ENCODE peak calls at places on chromosomes 6 and 20, in eight cellular contexts. Y is ovary; S is naive thymus-derived CD4-positive, alpha-beta T cell; N is GM06990; I is AG09309; D is iPS DF 6.9; X is lung; J is A549. H is an unnamed sample.

GRCh38 chr6:153301602-153302001 is 170.5 kb upstream of the RGS17 start:
- DNase-seq in Y (no peak), S (no peak), N (peak; percentile 9), I (no peak), D (no peak), X (no peak), J (no peak), H (no peak)

GRCh38 chr6:33813246-33813904 is 9.6 kb upstream of the MLN start:
- DNase-seq in Y (no peak), S (no peak), N (no peak), I (no peak), D (no peak), X (no peak), J (no peak), H (no peak)

GRCh38 chr20:38692436-38693411 is 31.6 kb upstream of the SLC32A1 start:
- DNase-seq in Y (peak; percentile 35), S (peak; percentile 33), N (no peak), I (no peak), D (peak; percentile 84), X (no peak), J (no peak), H (no peak)

GRCh38 chr6:139925894-139926641 is 551.6 kb upstream of the CITED2 start:
- DNase-seq in Y (no peak), S (no peak), N (no peak), I (peak; percentile 34), D (no peak), X (no peak), J (no peak), H (peak; percentile 20)

GRCh38 chr20:11467436-11467835 is 450.3 kb upstream of the BTBD3 start:
- DNase-seq in Y (no peak), S (no peak), N (no peak), I (no peak), D (no peak), X (no peak), J (no peak), H (no peak)

GRCh38 chr20:10536531-10536930 is 101.4 kb downstream of the SLX4IP start:
- DNase-seq in Y (no peak), S (no peak), N (no peak), I (no peak), D (no peak), X (peak; percentile 40), J (no peak), H (no peak)

GRCh38 chr6:37535701-37536461 is 36.2 kb upstream of the CCDC167 start:
- DNase-seq in Y (no peak), S (peak; percentile 36), N (peak; percentile 75), I (no peak), D (no peak), X (no peak), J (no peak), H (no peak)

GRCh38 chr6:17484201-17484606 is 90.8 kb downstream of the CAP2 start:
- DNase-seq in Y (no peak), S (no peak), N (no peak), I (no peak), D (no peak), X (no peak), J (no peak), H (no peak)

GRCh38 chr6:1965596-1966224 is 279.7 kb downstream of the GMDS start:
- DNase-seq in Y (no peak), S (no peak), N (no peak), I (no peak), D (no peak), X (no peak), J (no peak), H (no peak)

GRCh38 chr6:33688006-33688405 is 23.5 kb downstream of the UQCC2 start:
- DNase-seq in Y (no peak), S (no peak), N (no peak), I (no peak), D (no peak), X (no peak), J (no peak), H (peak; percentile 16)

GRCh38 chr6:100657678-100658330 is 193.1 kb upstream of the SIM1 start:
- DNase-seq in Y (no peak), S (no peak), N (peak; percentile 7), I (no peak), D (no peak), X (no peak), J (no peak), H (no peak)

GRCh38 chr20:39961667-39962066 is 727.4 kb downstream of the MAFB start:
- DNase-seq in Y (no peak), S (no peak), N (no peak), I (no peak), D (no peak), X (no peak), J (no peak), H (no peak)

GRCh38 chr6:68951350-68951749 is 316.3 kb downstream of the ADGRB3 start:
- DNase-seq in Y (no peak), S (no peak), N (no peak), I (no peak), D (no peak), X (no peak), J (no peak), H (no peak)

GRCh38 chr6:5518936-5519491 is 257.7 kb downstream of the FARS2 start:
- DNase-seq in Y (no peak), S (no peak), N (no peak), I (no peak), D (no peak), X (no peak), J (no peak), H (no peak)

GRCh38 chr20:328596-329324 is 3.4 kb downstream of the SOX12 start:
- DNase-seq in Y (no peak), S (no peak), N (no peak), I (no peak), D (no peak), X (no peak), J (no peak), H (no peak)

GRCh38 chr6:3227363-3228045 is at the start of gene TUBB2B:
- DNase-seq in Y (peak; percentile 33), S (no peak), N (peak; percentile 87), I (no peak), D (no peak), X (no peak), J (no peak), H (peak; percentile 43)

GRCh38 chr20:51153867-51154707 is 131.2 kb upstream of the KCNG1 start:
- DNase-seq in Y (no peak), S (no peak), N (no peak), I (no peak), D (no peak), X (no peak), J (no peak), H (no peak)

GRCh38 chr6:89242574-89243330 is 25.6 kb upstream of the GABRR1 start:
- DNase-seq in Y (no peak), S (peak; percentile 35), N (no peak), I (no peak), D (peak; percentile 11), X (no peak), J (peak; percentile 25), H (no peak)

GRCh38 chr6:89244237-89244985 is 27.3 kb upstream of the GABRR1 start:
- DNase-seq in Y (no peak), S (no peak), N (no peak), I (no peak), D (no peak), X (no peak), J (no peak), H (no peak)

GRCh38 chr6:89239338-89239737 is 22.2 kb upstream of the GABRR1 start:
- DNase-seq in Y (no peak), S (peak; percentile 27), N (no peak), I (no peak), D (peak; percentile 18), X (no peak), J (no peak), H (no peak)

GRCh38 chr6:89243331-89243629 is 26.1 kb upstream of the GABRR1 start:
- DNase-seq in Y (no peak), S (no peak), N (no peak), I (no peak), D (no peak), X (no peak), J (no peak), H (no peak)
- H3K4me3 ChIP-seq in Y (no peak overlapping the region), S (no peak overlapping the region), N (no peak overlapping the region), I (no peak overlapping the region), D (no peak overlapping the region), X (no peak overlapping the region), J (no peak overlapping the region), H (no peak overlapping the region)

DNA sequence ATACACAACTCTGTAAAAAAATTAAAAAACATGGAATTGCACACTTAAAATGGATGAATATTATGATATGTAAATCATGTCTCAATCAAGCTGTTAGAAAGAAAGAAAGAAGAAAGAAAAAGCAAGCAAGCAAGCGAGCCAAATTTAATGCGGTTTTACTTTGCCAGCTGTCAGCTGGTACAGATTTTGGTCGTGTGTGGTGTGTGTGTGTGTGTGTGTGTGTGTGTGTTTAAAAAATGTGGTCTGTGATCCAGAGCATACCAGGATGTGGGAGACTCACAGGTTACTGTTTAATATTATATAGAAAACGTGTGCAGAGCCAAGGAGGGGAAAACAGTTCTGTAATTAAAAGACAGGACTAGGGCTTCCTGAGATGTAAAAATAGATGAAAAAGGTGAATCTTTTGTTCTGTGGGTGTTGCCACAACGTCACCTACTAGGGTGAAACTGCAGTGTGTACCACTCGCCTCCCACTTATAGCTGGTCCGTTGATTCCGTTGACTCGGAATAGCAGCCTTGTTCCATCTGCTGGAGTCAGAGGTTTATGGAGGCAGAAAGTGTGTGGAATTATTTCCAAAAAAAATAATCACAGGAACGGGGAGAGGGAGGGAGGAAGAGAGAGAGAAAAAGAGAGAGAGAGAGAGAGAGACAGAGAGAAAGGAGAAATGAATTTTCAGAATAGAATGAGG is 197.7 kb downstream of the BCAS1 start:
- DNase-seq in Y (no peak), S (peak; percentile 76), N (no peak), I (no peak), D (no peak), X (no peak), J (no peak), H (no peak)
- H3K4me3 ChIP-seq in Y (no peak overlapping the region), S (peak overlapping the region; percentile 56), N (peak overlapping the region; percentile 24), I (no peak overlapping the region), D (no peak overlapping the region), X (no peak overlapping the region), J (no peak overlapping the region), H (peak overlapping the region; percentile 15)

GRCh38 chr6:155561262-155561970 is 105.8 kb upstream of the NOX3 start:
- DNase-seq in Y (no peak), S (no peak), N (no peak), I (no peak), D (no peak), X (no peak), J (no peak), H (no peak)
- H3K4me3 ChIP-seq in Y (no peak overlapping the region), S (no peak overlapping the region), N (no peak overlapping the region), I (no peak overlapping the region), D (no peak overlapping the region), X (no peak overlapping the region), J (no peak overlapping the region), H (no peak overlapping the region)

DNA sequence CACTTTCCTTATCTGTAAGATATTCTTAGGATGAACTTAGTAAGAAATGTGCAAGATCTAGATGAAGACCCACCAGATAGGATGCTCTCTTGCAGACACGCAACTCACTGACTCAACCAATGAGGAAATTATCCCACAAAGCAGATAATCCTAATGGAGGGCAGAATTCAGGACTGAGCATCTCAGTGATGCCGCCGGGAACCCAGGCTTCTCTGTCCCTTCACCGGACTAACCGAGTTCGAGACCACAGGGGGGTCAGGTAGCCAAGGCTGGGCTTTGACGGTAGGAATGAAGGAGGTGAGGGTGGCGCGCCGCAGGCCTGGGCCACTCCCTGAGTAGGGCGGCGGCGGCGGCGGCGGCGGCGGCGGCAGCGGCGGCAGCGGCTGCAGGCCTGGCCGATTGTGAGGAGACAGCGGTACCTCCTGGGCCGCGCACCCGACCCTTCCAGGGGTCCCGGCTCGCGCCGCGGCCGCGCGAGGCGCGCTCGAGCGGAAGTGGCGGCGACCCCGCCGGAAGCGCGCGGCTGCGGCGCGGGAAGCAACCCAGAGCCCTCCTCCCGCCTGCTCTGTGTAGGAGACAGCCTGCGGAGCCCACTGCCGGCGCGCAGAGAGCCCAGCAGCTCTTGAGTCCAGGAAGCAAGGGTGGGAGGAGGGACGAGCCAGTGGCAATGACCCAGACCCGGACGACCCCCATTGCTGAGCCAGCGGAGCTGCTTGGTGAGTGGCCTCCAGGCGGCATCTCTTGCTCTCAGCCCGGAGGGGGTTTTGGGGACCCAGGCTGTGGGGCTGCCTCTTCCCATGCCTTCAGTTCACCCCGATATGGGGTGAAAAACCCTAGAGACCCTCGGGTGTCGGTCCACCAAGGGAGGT is at the start of gene KHDC1:
- DNase-seq in Y (peak; percentile 68), S (peak; percentile 60), N (peak; percentile 85), I (no peak), D (peak; percentile 37), X (peak; percentile 35), J (peak; percentile 52), H (peak; percentile 45)
- H3K4me3 ChIP-seq in Y (peak within 1 kb of the TSS; percentile 50), S (peak within 1 kb of the TSS; percentile 88), N (peak within 1 kb of the TSS; percentile 68), I (peak within 1 kb of the TSS; percentile 92), D (peak within 1 kb of the TSS; percentile 57), X (peak within 1 kb of the TSS; percentile 66), J (peak within 1 kb of the TSS; percentile 61), H (peak within 1 kb of the TSS; percentile 71)

H was measured in heart left ventricle.